ENCODE peak calls at places on chromosomes 13 and 19, in nine cellular contexts. K is naive thymus-derived CD4-positive, alpha-beta T cell; X is tibial nerve; O is colonic mucosa; J is heart left ventricle; H is body of pancreas; R is left lung; N is CD4-positive, CD25-positive, alpha-beta regulatory T cell; F is CD4-positive, alpha-beta T cell. Q is an unnamed sample.

GRCh38 chr13:99922631-99923404 is 48.7 kb downstream of the ZIC5 start:
- DNase-seq in K (no peak), X (no peak), O (peak; percentile 84), J (no peak), H (no peak), R (no peak), N (no peak), F (no peak), Q (no peak)

GRCh38 chr13:93996471-93996870 is 483.0 kb downstream of the DCT start:
- DNase-seq in K (no peak), X (no peak), O (no peak), J (no peak), H (no peak), R (no peak), N (no peak), F (no peak), Q (no peak)

GRCh38 chr13:35838356-35838755 is 292.8 kb downstream of the DCLK1 start:
- DNase-seq in K (no peak), X (no peak), O (no peak), J (no peak), H (no peak), R (no peak), N (no peak), F (no peak), Q (no peak)

GRCh38 chr19:6802336-6803035 is 30.0 kb downstream of the VAV1 start:
- DNase-seq in K (peak; percentile 15), X (peak; percentile 28), O (peak; percentile 42), J (no peak), H (peak; percentile 66), R (peak; percentile 84), N (peak; percentile 18), F (peak; percentile 60), Q (no peak)

GRCh38 chr13:110261166-110262081 is 45.5 kb downstream of the COL4A1 start:
- DNase-seq in K (no peak), X (no peak), O (no peak), J (no peak), H (no peak), R (no peak), N (no peak), F (no peak), Q (no peak)

GRCh38 chr13:107322228-107322627 is 754.3 kb upstream of the ARGLU1 start:
- DNase-seq in K (no peak), X (no peak), O (no peak), J (no peak), H (no peak), R (no peak), N (no peak), F (no peak), Q (no peak)

GRCh38 chr13:43511260-43511970 is 275.4 kb downstream of the ENOX1 start:
- DNase-seq in K (no peak), X (no peak), O (no peak), J (no peak), H (no peak), R (no peak), N (no peak), F (no peak), Q (no peak)

GRCh38 chr19:15014579-15014978 is 34.7 kb upstream of the CASP14 start:
- DNase-seq in K (no peak), X (no peak), O (no peak), J (no peak), H (no peak), R (no peak), N (no peak), F (no peak), Q (no peak)

GRCh38 chr19:10805758-10806247 is 30.2 kb downstream of the TMED1 start:
- DNase-seq in K (no peak), X (no peak), O (no peak), J (no peak), H (no peak), R (no peak), N (no peak), F (no peak), Q (no peak)

GRCh38 chr13:32726374-32727037 is 140.3 kb downstream of the PDS5B start:
- DNase-seq in K (no peak), X (no peak), O (no peak), J (no peak), H (no peak), R (no peak), N (no peak), F (no peak), Q (no peak)

GRCh38 chr19:18657590-18658365 is 20.9 kb downstream of the KLHL26 start:
- DNase-seq in K (no peak), X (peak; percentile 56), O (no peak), J (peak; percentile 78), H (peak; percentile 38), R (no peak), N (no peak), F (no peak), Q (no peak)

GRCh38 chr19:36417752-36418286 is 625 bp downstream of the ZFP82 start:
- DNase-seq in K (no peak), X (no peak), O (peak; percentile 16), J (no peak), H (no peak), R (no peak), N (no peak), F (no peak), Q (no peak)

GRCh38 chr19:39995794-39996193 is 1.1 kb upstream of the ZNF546 start:
- DNase-seq in K (no peak), X (no peak), O (no peak), J (no peak), H (no peak), R (no peak), N (no peak), F (no peak), Q (no peak)

GRCh38 chr13:32314271-32314967 is 744 bp downstream of the ZAR1L start:
- DNase-seq in K (no peak), X (peak; percentile 15), O (peak; percentile 29), J (peak; percentile 81), H (no peak), R (peak; percentile 90), N (no peak), F (no peak), Q (no peak)

GRCh38 chr13:73939071-73939380 is 195.2 kb downstream of the KLF12 start:
- DNase-seq in K (no peak), X (no peak), O (no peak), J (no peak), H (no peak), R (no peak), N (no peak), F (no peak), Q (no peak)

GRCh38 chr19:6018786-6019185 is 40.8 kb upstream of the RANBP3 start:
- DNase-seq in K (no peak), X (no peak), O (no peak), J (peak; percentile 26), H (no peak), R (peak; percentile 61), N (no peak), F (no peak), Q (no peak)

GRCh38 chr13:97228850-97229521 is 6.9 kb downstream of the MBNL2 start:
- DNase-seq in K (no peak), X (no peak), O (no peak), J (no peak), H (no peak), R (no peak), N (no peak), F (no peak), Q (no peak)
- H3K27ac ChIP-seq in K (no peak overlapping the region), X (no peak overlapping the region), O (no peak overlapping the region), J (no peak overlapping the region), H (peak overlapping the region; percentile 6), R (no peak overlapping the region), N (no peak overlapping the region), F (no peak overlapping the region), Q (no peak overlapping the region)

GRCh38 chr19:51978882-51979281 is 7.8 kb downstream of the ZNF350 start:
- DNase-seq in K (no peak), X (no peak), O (no peak), J (no peak), H (no peak), R (no peak), N (no peak), F (no peak), Q (no peak)

GRCh38 chr19:51971624-51972023 is 15.0 kb downstream of the ZNF350 start:
- DNase-seq in K (no peak), X (no peak), O (no peak), J (no peak), H (no peak), R (no peak), N (peak; percentile 14), F (no peak), Q (no peak)

GRCh38 chr19:51976852-51977251 is 9.8 kb downstream of the ZNF350 start:
- DNase-seq in K (no peak), X (no peak), O (no peak), J (no peak), H (no peak), R (no peak), N (no peak), F (no peak), Q (no peak)

GRCh38 chr19:51980116-51980736 is 6.4 kb downstream of the ZNF350 start:
- DNase-seq in K (no peak), X (no peak), O (no peak), J (no peak), H (no peak), R (no peak), N (no peak), F (no peak), Q (no peak)

DNA sequence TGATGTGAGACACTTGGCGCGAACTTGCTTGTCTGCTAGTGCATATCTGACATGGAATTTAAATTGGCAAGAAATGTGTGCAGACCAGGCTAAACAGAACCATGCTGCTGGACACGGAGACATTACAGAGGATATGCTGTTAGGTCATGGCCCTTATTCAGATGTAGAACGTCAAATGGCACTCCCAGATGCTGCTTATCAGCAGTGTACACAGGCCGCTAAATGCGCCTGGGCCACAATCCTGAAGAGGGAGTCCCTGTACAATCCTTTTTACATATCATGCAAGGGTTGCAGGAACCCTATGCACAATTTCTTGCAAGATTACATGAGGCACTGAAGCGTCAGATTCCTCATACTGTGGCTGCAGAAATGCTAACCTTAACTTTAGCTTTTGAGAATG is 9.3 kb downstream of the ZNF350 start:
- DNase-seq in K (no peak), X (no peak), O (no peak), J (no peak), H (no peak), R (no peak), N (no peak), F (no peak), Q (no peak)
- H3K27ac ChIP-seq in K (no peak overlapping the region), X (no peak overlapping the region), O (no peak overlapping the region), J (no peak overlapping the region), H (no peak overlapping the region), R (no peak overlapping the region), N (no peak overlapping the region), F (no peak overlapping the region), Q (no peak overlapping the region)

DNA sequence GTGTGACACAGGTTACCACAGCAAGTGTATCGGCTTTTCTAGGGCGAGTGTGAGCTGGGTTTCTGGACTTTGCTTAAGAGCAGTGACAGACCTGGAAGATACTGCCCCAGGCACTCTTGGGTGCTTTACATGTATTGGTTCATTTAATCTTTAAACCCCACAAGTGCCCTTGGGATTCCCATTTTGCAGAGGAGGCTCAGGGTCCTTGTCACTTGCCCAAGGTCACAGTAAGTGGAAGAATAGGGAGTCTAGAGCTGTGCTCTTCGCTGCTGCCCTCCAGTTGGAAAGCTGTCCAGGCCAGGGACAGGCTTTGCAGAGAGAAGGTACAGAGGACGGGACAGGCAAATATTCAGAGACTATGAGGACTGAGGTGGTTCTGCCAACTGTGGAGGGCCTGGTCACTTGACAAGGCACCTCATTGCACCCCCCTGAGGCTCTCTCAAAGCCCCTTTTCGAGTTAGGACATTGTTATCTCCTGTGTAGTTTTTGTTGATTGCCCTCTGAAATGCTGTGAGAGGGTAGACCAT is 42.4 kb downstream of the BBC3 start:
- DNase-seq in K (no peak), X (no peak), O (peak; percentile 27), J (no peak), H (no peak), R (no peak), N (no peak), F (no peak), Q (no peak)
- H3K27ac ChIP-seq in K (peak overlapping the region; percentile 77), X (peak overlapping the region; percentile 50), O (peak overlapping the region; percentile 86), J (no peak overlapping the region), H (peak overlapping the region; percentile 43), R (no peak overlapping the region), N (peak overlapping the region; percentile 3), F (peak overlapping the region; percentile 30), Q (no peak overlapping the region)

GRCh38 chr19:41352279-41352608 is 1.5 kb downstream of the TGFB1 start:
- DNase-seq in K (no peak), X (no peak), O (no peak), J (no peak), H (no peak), R (no peak), N (no peak), F (no peak), Q (no peak)
- H3K27ac ChIP-seq in K (peak overlapping the region; percentile 96), X (peak overlapping the region; percentile 83), O (peak overlapping the region; percentile 81), J (peak overlapping the region; percentile 93), H (no peak overlapping the region), R (peak overlapping the region; percentile 83), N (peak overlapping the region; percentile 92), F (peak overlapping the region; percentile 94), Q (peak overlapping the region; percentile 26)

Q was measured in caudate nucleus.